ENCODE peak calls at places on chromosomes 16 and 17, in six cellular contexts. E is mucosa of descending colon; I is cardiac fibroblast; Y is CD4-positive, alpha-beta T cell; U is heart right ventricle; N is cardiac muscle cell. O is an unnamed sample.

GRCh38 chr17:7932949-7933348 is 943 bp downstream of the CNTROB start:
- DNase-seq in E (peak), N (peak), U (no peak), I (peak), Y (no peak), O (peak)

GRCh38 chr17:81722184-81723120 is 10.4 kb downstream of the SLC25A10 start:
- DNase-seq in U (no peak), I (no peak), Y (no peak), N (no peak), E (peak), O (no peak)

GRCh38 chr16:16029431-16030011 is 80.1 kb downstream of the ABCC1 start:
- DNase-seq in N (no peak), I (peak), E (no peak), Y (no peak), U (no peak), O (no peak)

GRCh38 chr17:10754109-10754508 is 24.3 kb upstream of the TMEM220 start:
- DNase-seq in I (peak), Y (no peak), U (peak), E (peak), N (peak), O (peak)

GRCh38 chr17:4833941-4834501 is 881 bp downstream of the MINK1 start:
- DNase-seq in E (peak), N (peak), I (peak), U (no peak), Y (no peak), O (no peak)

GRCh38 chr16:65015577-65015976 is 106.3 kb downstream of the CDH11 start:
- DNase-seq in I (no peak), N (no peak), U (no peak), E (no peak), Y (no peak), O (no peak)

GRCh38 chr17:58136669-58137279 is 11.4 kb upstream of the OR4D1 start:
- DNase-seq in I (no peak), E (no peak), U (no peak), Y (no peak), N (peak), O (no peak)

GRCh38 chr17:48747445-48748363 is 19.2 kb upstream of the HOXB13 start:
- DNase-seq in Y (no peak), N (no peak), E (no peak), I (no peak), U (no peak), O (no peak)

DNA sequence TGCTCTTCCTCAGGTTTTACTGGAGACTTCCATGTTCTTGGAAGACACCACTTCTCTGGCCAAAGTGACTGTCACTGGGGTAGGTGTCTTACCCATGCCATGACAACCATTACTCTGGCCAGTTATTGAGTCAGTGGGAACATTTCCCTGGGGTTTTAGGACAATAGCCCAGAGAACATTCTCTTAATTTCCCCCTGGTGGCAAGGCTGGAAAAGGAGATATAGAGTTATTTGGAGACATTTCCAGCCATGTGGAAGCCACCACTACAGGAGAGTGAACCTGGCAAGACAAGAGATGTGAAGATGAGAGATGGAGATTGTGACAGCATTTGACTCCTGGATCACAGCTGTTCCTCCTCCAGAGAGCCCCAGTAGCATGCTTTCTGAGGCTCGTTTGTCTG is 106.2 kb downstream of the CDK5R1 start:
- DNase-seq in E (no peak), U (no peak), I (no peak), N (no peak), Y (no peak), O (no peak)
- TF ChIP-seq CTCF in E (no peak), U (no peak), I (no peak), N (no peak), Y (no peak), O (no peak)

GRCh38 chr17:44071198-44071520 is 624 bp downstream of the G6PC3 start:
- DNase-seq in Y (no peak), E (no peak), I (no peak), N (no peak), U (no peak), O (no peak)

GRCh38 chr17:44069974-44070454 is 521 bp upstream of the G6PC3 start:
- DNase-seq in Y (no peak), U (no peak), E (no peak), N (no peak), I (peak), O (no peak)

GRCh38 chr17:44071772-44072171 is 1.2 kb downstream of the G6PC3 start:
- DNase-seq in U (no peak), I (peak), E (no peak), N (no peak), Y (no peak), O (no peak)

GRCh38 chr17:44067547-44067945 is 1.1 kb upstream of the LSM12 start:
- DNase-seq in U (no peak), E (no peak), Y (no peak), N (no peak), I (no peak), O (no peak)

GRCh38 chr17:44070455-44071197 is at the start of gene G6PC3:
- DNase-seq in E (peak), U (peak), N (peak), I (peak), Y (peak), O (peak)
- TF ChIP-seq CTCF in E (no peak), U (peak), N (no peak), I (peak), Y (no peak), O (no peak)

DNA sequence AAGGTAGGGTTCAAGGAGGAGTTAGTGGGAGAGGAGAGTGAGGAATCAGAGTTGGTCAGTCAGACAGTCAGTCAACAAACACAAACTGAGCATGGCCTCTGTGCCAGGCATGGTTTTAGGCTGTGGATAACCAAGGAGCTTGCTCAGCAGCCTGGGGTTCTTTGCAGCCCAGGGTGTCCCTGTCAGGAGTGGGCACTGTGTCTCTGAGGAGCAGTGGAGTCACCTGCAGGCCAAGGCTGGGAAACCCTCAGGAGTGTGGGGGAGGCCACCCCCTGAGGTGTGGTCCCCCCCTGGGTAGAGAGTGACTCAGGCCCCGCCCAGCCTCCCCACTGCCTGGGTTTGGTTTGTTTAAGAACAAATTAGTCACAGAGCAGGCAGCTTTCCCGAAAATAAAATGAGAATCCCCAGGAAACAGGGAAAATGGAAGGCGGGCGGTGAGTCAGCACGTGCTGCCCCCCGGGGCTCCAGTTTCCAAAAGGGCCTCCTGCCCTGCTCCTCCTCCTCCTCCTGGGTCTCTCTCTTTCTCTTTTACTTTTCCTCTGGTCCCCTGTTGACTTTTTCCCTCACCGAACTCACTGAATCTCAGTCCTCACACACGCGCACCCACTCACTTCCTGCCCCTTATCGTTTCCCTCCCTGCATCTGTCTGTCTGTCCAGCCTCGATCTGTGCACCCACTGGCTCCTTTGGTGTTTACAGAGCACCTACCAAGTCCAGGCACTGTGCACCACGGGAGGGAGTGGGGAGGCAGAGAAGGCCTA is 44.3 kb downstream of the SOCS3 start:
- DNase-seq in I (peak), N (no peak), E (peak), Y (peak), U (peak), O (no peak)
- TF ChIP-seq CTCF in I (peak), N (no peak), E (no peak), Y (no peak), U (no peak), O (no peak)

GRCh38 chr17:55722742-55723487 is at the start of gene TMEM100:
- DNase-seq in N (no peak), Y (no peak), I (peak), E (no peak), U (no peak), O (no peak)
- TF ChIP-seq CTCF in N (no peak), Y (no peak), I (no peak), E (no peak), U (no peak), O (no peak)

GRCh38 chr17:1304962-1305361 is 25.5 kb downstream of the TRARG1 start:
- DNase-seq in U (no peak), N (no peak), I (no peak), E (no peak), Y (no peak), O (no peak)
- TF ChIP-seq CTCF in U (no peak), N (no peak), I (no peak), E (no peak), Y (no peak), O (no peak)

O was measured in neural crest cell.